ENCODE peak calls at places on chromosomes 6 and 20, in six cellular contexts. X is fibroblast of pulmonary artery; V is body of pancreas; G is CD8-positive, alpha-beta T cell; M is T-helper 1 cell; Q is HEK293T. L is an unnamed sample.

GRCh38 chr6:4270799-4271198 is 135.4 kb upstream of the ECI2 start:
- DNase-seq in X (peak), V (no peak), G (no peak), M (no peak), Q (no peak), L (peak)

GRCh38 chr6:10465633-10466499 is 51.0 kb upstream of the TFAP2A start:
- DNase-seq in X (peak), V (peak), G (peak), M (no peak), Q (peak), L (peak)

GRCh38 chr20:25605146-25605545 is 18.7 kb downstream of the NANP start:
- DNase-seq in X (peak), V (no peak), G (no peak), M (no peak), Q (no peak), L (no peak)

GRCh38 chr6:11264100-11264499 is 31.6 kb upstream of the NEDD9 start:
- DNase-seq in X (no peak), V (no peak), G (no peak), M (no peak), Q (no peak), L (no peak)

GRCh38 chr6:19866900-19867627 is 29.9 kb downstream of the ID4 start:
- DNase-seq in X (peak), V (no peak), G (no peak), M (no peak), Q (no peak), L (peak)

GRCh38 chr6:20693466-20694063 is 159.3 kb downstream of the CDKAL1 start:
- DNase-seq in X (no peak), V (no peak), G (no peak), M (no peak), Q (no peak), L (peak)

GRCh38 chr20:41599699-41600104 is 18.5 kb downstream of the CHD6 start:
- DNase-seq in X (no peak), V (no peak), G (no peak), M (no peak), Q (no peak), L (no peak)

GRCh38 chr6:10882654-10883053 is 813 bp upstream of the GCM2 start:
- DNase-seq in X (no peak), V (no peak), G (no peak), M (no peak), Q (no peak), L (no peak)

GRCh38 chr6:28683945-28684538 is 158.4 kb downstream of the GPX5 start:
- DNase-seq in X (peak), V (no peak), G (no peak), M (no peak), Q (peak), L (peak)

GRCh38 chr6:18536693-18537092 is 149.5 kb downstream of the RNF144B start:
- DNase-seq in X (no peak), V (no peak), G (no peak), M (no peak), Q (no peak), L (no peak)

GRCh38 chr20:51266353-51266752 is 243.4 kb upstream of the KCNG1 start:
- DNase-seq in X (no peak), V (no peak), G (no peak), M (no peak), Q (no peak), L (no peak)

GRCh38 chr6:90541221-90541620 is 45.7 kb downstream of the MAP3K7 start:
- DNase-seq in X (no peak), V (no peak), G (no peak), M (no peak), Q (no peak), L (no peak)

GRCh38 chr20:49247792-49248191 is 28.6 kb downstream of the DDX27 start:
- DNase-seq in X (peak), V (no peak), G (no peak), M (no peak), Q (no peak), L (no peak)

GRCh38 chr6:75602164-75602896 is 650 bp downstream of the SENP6 start:
- DNase-seq in X (peak), V (peak), G (peak), M (peak), Q (peak), L (peak)

GRCh38 chr20:62704341-62704948 is 4.2 kb upstream of the NTSR1 start:
- DNase-seq in X (peak), V (peak), G (no peak), M (no peak), Q (peak), L (peak)

GRCh38 chr6:156645106-156645505 is 132.1 kb upstream of the ARID1B start:
- DNase-seq in X (peak), V (no peak), G (no peak), M (no peak), Q (no peak), L (no peak)

GRCh38 chr6:156421933-156422332 is 355.2 kb upstream of the ARID1B start:
- DNase-seq in X (no peak), V (no peak), G (no peak), M (no peak), Q (no peak), L (no peak)

GRCh38 chr6:136173519-136174507 is 76.3 kb downstream of the MTFR2 start:
- DNase-seq in X (peak), V (peak), G (no peak), M (no peak), Q (no peak), L (no peak)

GRCh38 chr6:403659-404655 is 12.4 kb downstream of the IRF4 start:
- DNase-seq in X (no peak), V (no peak), G (no peak), M (no peak), Q (no peak), L (no peak)

GRCh38 chr20:10547276-10548114 is 112.4 kb downstream of the SLX4IP start:
- DNase-seq in X (no peak), V (no peak), G (no peak), M (no peak), Q (no peak), L (no peak)

GRCh38 chr20:4453369-4453768 is 268.3 kb upstream of the PRND start:
- DNase-seq in X (no peak), V (no peak), G (no peak), M (no peak), Q (no peak), L (no peak)

GRCh38 chr6:127243501-127243900 is 23.2 kb upstream of the RNF146 start:
- DNase-seq in X (peak), V (no peak), G (no peak), M (no peak), Q (no peak), L (no peak)

GRCh38 chr6:153401751-153402150 is 270.7 kb upstream of the RGS17 start:
- DNase-seq in X (no peak), V (no peak), G (no peak), M (no peak), Q (no peak), L (peak)

GRCh38 chr20:1505361-1505760 is 14.1 kb upstream of the SIRPB2 start:
- DNase-seq in X (no peak), V (no peak), G (no peak), M (no peak), Q (no peak), L (peak)

GRCh38 chr20:36887779-36888133 is 11.8 kb downstream of the TLDC2 start:
- DNase-seq in X (no peak), V (no peak), G (no peak), M (no peak), Q (no peak), L (no peak)

GRCh38 chr6:80545323-80545722 is 438.9 kb downstream of the BCKDHB start:
- DNase-seq in X (no peak), V (no peak), G (no peak), M (no peak), Q (no peak), L (no peak)

GRCh38 chr20:41293269-41294037 is 24.1 kb downstream of the ZHX3 start:
- DNase-seq in X (peak), V (no peak), G (no peak), M (no peak), Q (no peak), L (no peak)

GRCh38 chr20:10619427-10619826 is 54.4 kb downstream of the JAG1 start:
- DNase-seq in X (peak), V (no peak), G (no peak), M (no peak), Q (no peak), L (peak)

GRCh38 chr6:81241717-81242116 is 510.8 kb downstream of the TENT5A start:
- DNase-seq in X (peak), V (no peak), G (no peak), M (no peak), Q (peak), L (peak)

GRCh38 chr20:22815584-22815983 is 219.5 kb upstream of the SSTR4 start:
- DNase-seq in X (no peak), V (no peak), G (no peak), M (no peak), Q (peak), L (no peak)

GRCh38 chr6:27138398-27138797 is 109.1 kb upstream of the PRSS16 start:
- DNase-seq in X (no peak), V (no peak), G (no peak), M (no peak), Q (no peak), L (no peak)

GRCh38 chr6:167826230-167827061 is at the start of gene AFDN:
- DNase-seq in X (peak), V (peak), G (peak), M (peak), Q (peak), L (peak)

GRCh38 chr20:24364464-24364863 is 105.0 kb upstream of the SYNDIG1 start:
- DNase-seq in X (no peak), V (no peak), G (no peak), M (no peak), Q (no peak), L (no peak)

GRCh38 chr6:119484598-119484997 is 135.0 kb upstream of the MAN1A1 start:
- DNase-seq in X (peak), V (no peak), G (no peak), M (no peak), Q (no peak), L (peak)